ENCODE peak calls at places on chromosomes 12 and 14, in seven cellular contexts. One of them, this sample, is unnamed.

GRCh38 chr12:124648710-124649384 is 81.4 kb upstream of the NCOR2 start:
- DNase-seq in psoas muscle: no peak
- DNase-seq in thoracic aorta: no peak
- DNase-seq in lung: no peak
- DNase-seq in heart left ventricle: no peak
- DNase-seq in neural progenitor cell: no peak
- DNase-seq in H1: no peak
- DNase-seq in this sample: no peak

GRCh38 chr14:35944847-35945246 is 118.7 kb downstream of the BRMS1L start:
- DNase-seq in psoas muscle: no peak
- DNase-seq in thoracic aorta: no peak
- DNase-seq in lung: no peak
- DNase-seq in heart left ventricle: no peak
- DNase-seq in neural progenitor cell: peak; percentile 43
- DNase-seq in H1: peak; percentile 21
- DNase-seq in this sample: peak; percentile 37

GRCh38 chr14:79967001-79967400 is 244.3 kb downstream of the DIO2 start:
- DNase-seq in psoas muscle: no peak
- DNase-seq in thoracic aorta: no peak
- DNase-seq in lung: no peak
- DNase-seq in heart left ventricle: no peak
- DNase-seq in neural progenitor cell: no peak
- DNase-seq in H1: no peak
- DNase-seq in this sample: no peak

GRCh38 chr12:58873496-58873895 is 46.8 kb downstream of the LRIG3 start:
- DNase-seq in psoas muscle: no peak
- DNase-seq in thoracic aorta: no peak
- DNase-seq in lung: no peak
- DNase-seq in heart left ventricle: no peak
- DNase-seq in neural progenitor cell: no peak
- DNase-seq in H1: no peak
- DNase-seq in this sample: no peak

GRCh38 chr14:103762011-103762410 is 46.4 kb downstream of the ZFYVE21 start:
- DNase-seq in psoas muscle: no peak
- DNase-seq in thoracic aorta: no peak
- DNase-seq in lung: no peak
- DNase-seq in heart left ventricle: no peak
- DNase-seq in neural progenitor cell: no peak
- DNase-seq in H1: no peak
- DNase-seq in this sample: no peak

GRCh38 chr12:92602476-92602875 is 100.3 kb upstream of the PLEKHG7 start:
- DNase-seq in psoas muscle: no peak
- DNase-seq in thoracic aorta: no peak
- DNase-seq in lung: no peak
- DNase-seq in heart left ventricle: no peak
- DNase-seq in neural progenitor cell: no peak
- DNase-seq in H1: no peak
- DNase-seq in this sample: no peak

GRCh38 chr12:119206348-119207075 is 27.8 kb downstream of the HSPB8 start:
- DNase-seq in psoas muscle: no peak
- DNase-seq in thoracic aorta: no peak
- DNase-seq in lung: no peak
- DNase-seq in heart left ventricle: no peak
- DNase-seq in neural progenitor cell: peak; percentile 81
- DNase-seq in H1: no peak
- DNase-seq in this sample: no peak

GRCh38 chr14:81062816-81063215 is 107.4 kb downstream of the TSHR start:
- DNase-seq in psoas muscle: no peak
- DNase-seq in thoracic aorta: no peak
- DNase-seq in lung: no peak
- DNase-seq in heart left ventricle: no peak
- DNase-seq in neural progenitor cell: peak; percentile 55
- DNase-seq in H1: peak; percentile 7
- DNase-seq in this sample: peak; percentile 13

GRCh38 chr12:62917066-62917465 is 17.9 kb downstream of the PPM1H start:
- DNase-seq in psoas muscle: no peak
- DNase-seq in thoracic aorta: no peak
- DNase-seq in lung: no peak
- DNase-seq in heart left ventricle: no peak
- DNase-seq in neural progenitor cell: no peak
- DNase-seq in H1: no peak
- DNase-seq in this sample: no peak

GRCh38 chr12:10718279-10718821 is 4.8 kb downstream of the YBX3 start:
- DNase-seq in psoas muscle: no peak
- DNase-seq in thoracic aorta: no peak
- DNase-seq in lung: no peak
- DNase-seq in heart left ventricle: no peak
- DNase-seq in neural progenitor cell: peak; percentile 47
- DNase-seq in H1: no peak
- DNase-seq in this sample: no peak

GRCh38 chr14:105063041-105063440 is 2.2 kb downstream of the GPR132 start:
- DNase-seq in psoas muscle: no peak
- DNase-seq in thoracic aorta: no peak
- DNase-seq in lung: no peak
- DNase-seq in heart left ventricle: no peak
- DNase-seq in neural progenitor cell: no peak
- DNase-seq in H1: no peak
- DNase-seq in this sample: no peak
- H3K27ac ChIP-seq in psoas muscle: no peak overlapping the region
- H3K27ac ChIP-seq in thoracic aorta: no peak overlapping the region
- H3K27ac ChIP-seq in lung: no peak overlapping the region
- H3K27ac ChIP-seq in heart left ventricle: peak overlapping the region; percentile 88
- H3K27ac ChIP-seq in neural progenitor cell: no peak overlapping the region
- H3K27ac ChIP-seq in H1: no peak overlapping the region
- H3K27ac ChIP-seq in this sample: no peak overlapping the region

GRCh38 chr12:53051881-53052412 is 2.1 kb downstream of the TNS2 start:
- DNase-seq in psoas muscle: no peak
- DNase-seq in thoracic aorta: no peak
- DNase-seq in lung: peak; percentile 28
- DNase-seq in heart left ventricle: no peak
- DNase-seq in neural progenitor cell: no peak
- DNase-seq in H1: no peak
- DNase-seq in this sample: no peak
- H3K4me1 ChIP-seq in psoas muscle: peaks cover 62% of the 10 kb centered on the region
- H3K4me1 ChIP-seq in thoracic aorta: peaks cover 40% of the 10 kb centered on the region
- H3K4me1 ChIP-seq in lung: peaks cover 21% of the 10 kb centered on the region
- H3K4me1 ChIP-seq in heart left ventricle: peaks cover 7% of the 10 kb centered on the region
- H3K4me1 ChIP-seq in neural progenitor cell: peaks cover 40% of the 10 kb centered on the region
- H3K4me1 ChIP-seq in H1: peaks cover 42% of the 10 kb centered on the region
- H3K4me1 ChIP-seq in this sample: peaks cover 26% of the 10 kb centered on the region

GRCh38 chr14:46487582-46488350 is 163.8 kb downstream of the RPL10L start:
- DNase-seq in psoas muscle: no peak
- DNase-seq in thoracic aorta: no peak
- DNase-seq in lung: no peak
- DNase-seq in heart left ventricle: no peak
- DNase-seq in neural progenitor cell: no peak
- DNase-seq in H1: no peak
- DNase-seq in this sample: no peak
- H3K27ac ChIP-seq in psoas muscle: no peak overlapping the region
- H3K27ac ChIP-seq in thoracic aorta: no peak overlapping the region
- H3K27ac ChIP-seq in lung: no peak overlapping the region
- H3K27ac ChIP-seq in heart left ventricle: no peak overlapping the region
- H3K27ac ChIP-seq in neural progenitor cell: no peak overlapping the region
- H3K27ac ChIP-seq in H1: no peak overlapping the region
- H3K27ac ChIP-seq in this sample: no peak overlapping the region

GRCh38 chr14:105426416-105427130 is 6.9 kb downstream of the MTA1 start:
- DNase-seq in psoas muscle: no peak
- DNase-seq in thoracic aorta: no peak
- DNase-seq in lung: no peak
- DNase-seq in heart left ventricle: peak; percentile 48
- DNase-seq in neural progenitor cell: no peak
- DNase-seq in H1: no peak
- DNase-seq in this sample: no peak
- H3K4me1 ChIP-seq in psoas muscle: peaks cover 4% of the 10 kb centered on the region
- H3K4me1 ChIP-seq in thoracic aorta: peaks cover 15% of the 10 kb centered on the region
- H3K4me1 ChIP-seq in lung: peaks cover 6% of the 10 kb centered on the region
- H3K4me1 ChIP-seq in heart left ventricle: no peaks in the 10 kb centered on the region
- H3K4me1 ChIP-seq in neural progenitor cell: peaks cover 1% of the 10 kb centered on the region
- H3K4me1 ChIP-seq in H1: peaks cover 7% of the 10 kb centered on the region
- H3K4me1 ChIP-seq in this sample: peaks cover 3% of the 10 kb centered on the region

GRCh38 chr14:68785817-68786490 is 6.9 kb downstream of the ZFP36L1 start:
- DNase-seq in psoas muscle: no peak
- DNase-seq in thoracic aorta: no peak
- DNase-seq in lung: no peak
- DNase-seq in heart left ventricle: no peak
- DNase-seq in neural progenitor cell: no peak
- DNase-seq in H1: no peak
- DNase-seq in this sample: no peak
- H3K27ac ChIP-seq in psoas muscle: peak overlapping the region; percentile 100
- H3K27ac ChIP-seq in thoracic aorta: peak overlapping the region; percentile 59
- H3K27ac ChIP-seq in lung: no peak overlapping the region
- H3K27ac ChIP-seq in heart left ventricle: peak overlapping the region; percentile 100
- H3K27ac ChIP-seq in neural progenitor cell: peak overlapping the region; percentile 2
- H3K27ac ChIP-seq in H1: no peak overlapping the region
- H3K27ac ChIP-seq in this sample: no peak overlapping the region

DNA sequence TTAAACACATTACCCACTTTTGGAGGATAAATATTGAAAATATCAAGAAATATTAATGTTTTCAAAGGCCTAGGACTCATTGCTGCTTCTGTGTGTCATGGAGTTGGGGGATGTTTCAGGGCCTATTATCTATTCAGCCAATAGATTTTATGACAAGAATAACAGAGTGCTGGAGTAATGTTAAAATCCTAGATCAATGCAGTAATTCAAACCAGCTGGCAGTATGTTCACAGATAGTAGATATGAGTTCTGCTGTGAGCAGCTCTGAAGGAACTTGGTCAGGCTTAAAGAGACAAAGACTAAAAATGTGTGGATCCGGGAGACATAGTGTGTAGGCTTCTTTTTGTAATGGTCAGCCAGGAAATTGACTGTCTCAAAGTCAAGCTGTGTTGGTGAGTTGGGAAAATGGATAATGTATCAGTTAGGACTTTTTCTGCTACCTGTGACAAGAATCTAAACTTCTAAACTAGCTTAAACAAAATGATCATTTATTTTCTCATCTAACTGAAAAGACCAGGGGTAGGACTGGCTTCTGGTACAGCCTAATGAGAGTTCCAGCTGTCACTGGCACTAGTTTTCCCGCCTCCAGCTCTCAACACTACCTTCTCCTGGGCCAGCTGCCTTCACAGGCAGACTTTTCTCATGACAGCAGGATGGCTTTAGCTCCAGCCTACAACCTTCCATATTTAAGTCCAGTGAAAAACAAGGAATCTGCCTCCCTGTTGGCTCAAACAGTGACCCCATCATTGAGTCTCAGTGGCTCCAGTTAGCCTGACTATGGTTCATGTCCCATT is 16.3 kb upstream of the POLR3B start:
- DNase-seq in psoas muscle: no peak
- DNase-seq in thoracic aorta: no peak
- DNase-seq in lung: no peak
- DNase-seq in heart left ventricle: no peak
- DNase-seq in neural progenitor cell: no peak
- DNase-seq in H1: no peak
- DNase-seq in this sample: no peak
- H3K4me1 ChIP-seq in psoas muscle: peaks cover 31% of the 10 kb centered on the region
- H3K4me1 ChIP-seq in thoracic aorta: peaks cover 6% of the 10 kb centered on the region
- H3K4me1 ChIP-seq in lung: peaks cover 4% of the 10 kb centered on the region
- H3K4me1 ChIP-seq in heart left ventricle: peaks cover 10% of the 10 kb centered on the region
- H3K4me1 ChIP-seq in neural progenitor cell: no peaks in the 10 kb centered on the region
- H3K4me1 ChIP-seq in H1: no peaks in the 10 kb centered on the region
- H3K4me1 ChIP-seq in this sample: no peaks in the 10 kb centered on the region

DNA sequence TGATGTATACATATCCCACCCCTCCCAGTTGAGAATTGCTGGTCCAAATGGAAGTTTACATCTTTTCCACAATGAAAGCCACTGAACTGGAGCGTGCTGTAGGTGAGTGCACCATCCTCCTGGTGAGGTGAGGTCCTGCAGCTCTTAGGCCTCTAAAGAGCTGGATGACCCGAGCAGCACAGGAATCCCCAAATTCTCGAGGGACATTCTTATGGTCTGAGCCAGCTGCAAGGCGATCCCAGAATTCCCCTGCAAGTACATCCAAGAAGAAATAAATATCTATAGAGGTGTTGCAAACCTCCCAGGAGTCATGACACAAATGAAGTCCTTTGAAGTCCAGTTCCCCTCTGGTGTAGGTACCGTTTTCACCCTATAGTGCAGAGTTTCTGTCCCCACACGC is 24.0 kb downstream of the TMEM132C start:
- DNase-seq in psoas muscle: no peak
- DNase-seq in thoracic aorta: no peak
- DNase-seq in lung: no peak
- DNase-seq in heart left ventricle: no peak
- DNase-seq in neural progenitor cell: no peak
- DNase-seq in H1: no peak
- DNase-seq in this sample: no peak
- H3K27ac ChIP-seq in psoas muscle: no peak overlapping the region
- H3K27ac ChIP-seq in thoracic aorta: no peak overlapping the region
- H3K27ac ChIP-seq in lung: no peak overlapping the region
- H3K27ac ChIP-seq in heart left ventricle: no peak overlapping the region
- H3K27ac ChIP-seq in neural progenitor cell: no peak overlapping the region
- H3K27ac ChIP-seq in H1: no peak overlapping the region
- H3K27ac ChIP-seq in this sample: no peak overlapping the region